ENCODE peak calls at places on chromosomes 12 and 14, in ten cellular contexts. J, Y, V, F, X, B, Z, S, D and Q are unnamed samples.
A peak's percentile ranks its signal among the peaks of the same experiment; 100 is the strongest.

GRCh38 chr12:114311966-114312365 is 94.0 kb downstream of the TBX5 start:
- DNase-seq in Z (no peak), B (no peak), D (no peak), J (no peak), V (no peak), X (no peak), Y (no peak), F (no peak), S (peak; percentile 20), Q (no peak)

GRCh38 chr14:65100905-65101541 is 1.3 kb downstream of the MAX start:
- DNase-seq in Y (no peak), D (no peak), X (no peak), B (no peak), J (no peak), Z (no peak), F (no peak), S (no peak), V (no peak), Q (no peak)

GRCh38 chr14:73325630-73326299 is 88.5 kb downstream of the PAPLN start:
- DNase-seq in B (no peak), F (no peak), D (no peak), S (no peak), Y (no peak), V (no peak), X (no peak), J (no peak), Z (no peak), Q (no peak)

GRCh38 chr12:65720739-65721138 is 103.5 kb upstream of the HMGA2 start:
- DNase-seq in Y (no peak), D (no peak), F (no peak), J (no peak), X (no peak), Z (no peak), V (no peak), S (no peak), B (no peak), Q (no peak)

GRCh38 chr14:52071675-52072074 is 2.8 kb upstream of the NID2 start:
- DNase-seq in D (no peak), S (peak; percentile 57), J (no peak), B (no peak), X (no peak), Z (no peak), Y (no peak), F (no peak), V (no peak), Q (no peak)

GRCh38 chr12:106541201-106541600 is 41.6 kb upstream of the RFX4 start:
- DNase-seq in D (no peak), Z (no peak), V (no peak), S (no peak), Y (no peak), F (no peak), J (no peak), B (no peak), X (no peak), Q (no peak)

GRCh38 chr14:104475256-104475655 is 104.3 kb upstream of the C14orf180 start:
- DNase-seq in J (no peak), X (no peak), F (no peak), D (no peak), B (no peak), Y (no peak), Z (no peak), V (no peak), S (no peak), Q (no peak)

GRCh38 chr12:54051916-54052744 is 1.5 kb upstream of the HOXC4 start:
- DNase-seq in X (no peak), B (no peak), F (no peak), V (no peak), S (no peak), J (peak; percentile 58), Z (no peak), Y (peak; percentile 40), D (no peak), Q (no peak)

GRCh38 chr12:74896186-74896585 is 313.5 kb downstream of the KCNC2 start:
- DNase-seq in J (no peak), X (no peak), S (peak; percentile 42), D (no peak), Y (no peak), V (no peak), F (no peak), Z (no peak), B (no peak), Q (no peak)

GRCh38 chr12:25811656-25812126 is 146.8 kb upstream of the RASSF8 start:
- DNase-seq in S (peak; percentile 36), J (no peak), F (no peak), X (no peak), Z (no peak), V (no peak), B (no peak), Y (no peak), D (no peak), Q (no peak)

GRCh38 chr14:55131782-55132181 is 2.7 kb downstream of the LGALS3 start:
- DNase-seq in X (no peak), V (no peak), Z (no peak), F (no peak), D (no peak), B (no peak), J (no peak), Y (no peak), S (peak; percentile 22), Q (no peak)
- H3K4me1 ChIP-seq in X (peaks cover 88% of the 10 kb centered on the region), V (peaks cover 46% of the 10 kb centered on the region), Z (no peaks in the 10 kb centered on the region), F (no peaks in the 10 kb centered on the region), D (peaks cover 98% of the 10 kb centered on the region), B (peaks cover 45% of the 10 kb centered on the region), J (no peaks in the 10 kb centered on the region), Y (peaks cover 55% of the 10 kb centered on the region), S (peaks cover 14% of the 10 kb centered on the region), Q (peaks cover 8% of the 10 kb centered on the region)

GRCh38 chr12:120468846-120469449 is 600 bp downstream of the SRSF9 start:
- DNase-seq in X (peak; percentile 33), F (no peak), S (peak; percentile 10), J (peak; percentile 61), Y (peak; percentile 74), D (peak; percentile 39), V (peak; percentile 74), B (no peak), Z (peak; percentile 64), Q (no peak)
- TF ChIP-seq CTCF in X (no peak), F (no peak), S (no peak), J (no peak), Y (no peak), D (no peak), V (no peak), B (no peak), Z (no peak), Q (no peak)

GRCh38 chr14:34912182-34912581 is 37.0 kb upstream of the BAZ1A start:
- DNase-seq in D (no peak), Z (no peak), J (peak; percentile 18), F (no peak), B (no peak), X (no peak), Y (no peak), S (no peak), V (no peak), Q (no peak)
- H3K4me1 ChIP-seq in D (no peaks in the 10 kb centered on the region), Z (no peaks in the 10 kb centered on the region), J (peaks cover 3% of the 10 kb centered on the region), F (no peaks in the 10 kb centered on the region), B (no peaks in the 10 kb centered on the region), X (no peaks in the 10 kb centered on the region), Y (no peaks in the 10 kb centered on the region), S (peaks cover 3% of the 10 kb centered on the region), V (no peaks in the 10 kb centered on the region), Q (no peaks in the 10 kb centered on the region)

GRCh38 chr14:67151082-67151666 is 38.1 kb upstream of the GARIN2 start:
- DNase-seq in Z (no peak), Y (no peak), D (no peak), F (no peak), J (no peak), B (no peak), X (no peak), S (no peak), V (no peak), Q (no peak)
- TF ChIP-seq CTCF in Z (no peak), Y (peak; percentile 29), D (peak; percentile 18), F (no peak), J (peak; percentile 37), B (peak; percentile 33), X (no peak), S (peak; percentile 23), V (no peak), Q (no peak)